ENCODE peak calls at places on chromosome X, in four cellular contexts. S, B, H and N are unnamed samples.
A peak's percentile ranks its signal among the peaks of the same experiment; 100 is the strongest.

GRCh38 chrX:137747231-137747630 is 181.3 kb downstream of the ZIC3 start:
- DNase-seq in S (no peak), B (no peak), H (peak; percentile 56), N (no peak)

GRCh38 chrX:81957900-81958545 is 756.1 kb downstream of the SH3BGRL start:
- DNase-seq in S (no peak), B (no peak), H (no peak), N (peak; percentile 0)

GRCh38 chrX:131841496-131842410 is 181.3 kb upstream of the STK26 start:
- DNase-seq in S (peak; percentile 50), B (peak; percentile 65), H (no peak), N (peak; percentile 50)

GRCh38 chrX:8688776-8689175 is 43.2 kb downstream of the ANOS1 start:
- DNase-seq in S (no peak), B (no peak), H (peak; percentile 69), N (no peak)

GRCh38 chrX:119667111-119667928 is 25.6 kb downstream of the SEPTIN6 start:
- DNase-seq in S (no peak), B (no peak), H (no peak), N (no peak)

GRCh38 chrX:118536204-118536603 is 40.6 kb downstream of the DOCK11 start:
- DNase-seq in S (no peak), B (no peak), H (no peak), N (no peak)

GRCh38 chrX:49880668-49881067 is 1.4 kb downstream of the USP27X start:
- DNase-seq in S (no peak), B (no peak), H (no peak), N (no peak)

GRCh38 chrX:23727206-23727605 is 15.9 kb downstream of the ACOT9 start:
- DNase-seq in S (no peak), B (no peak), H (no peak), N (no peak)

GRCh38 chrX:150421816-150422215 is 58.7 kb downstream of the MAMLD1 start:
- DNase-seq in S (no peak), B (no peak), H (no peak), N (no peak)

GRCh38 chrX:31423575-31424284 is 351.9 kb upstream of the FTHL17 start:
- DNase-seq in S (peak; percentile 15), B (peak; percentile 7), H (peak; percentile 5), N (peak; percentile 1)

GRCh38 chrX:132480581-132481203 is 8.1 kb downstream of the MBNL3 start:
- DNase-seq in S (peak; percentile 82), B (no peak), H (no peak), N (no peak)

GRCh38 chrX:7146703-7147430 is 645 bp upstream of the STS start:
- DNase-seq in S (no peak), B (peak; percentile 30), H (no peak), N (no peak)

GRCh38 chrX:155148724-155149537 is 67.3 kb upstream of the VBP1 start:
- DNase-seq in S (peak; percentile 15), B (peak; percentile 23), H (no peak), N (peak; percentile 5)

GRCh38 chrX:141669689-141670088 is 28.9 kb downstream of the SPANXD start:
- DNase-seq in S (no peak), B (no peak), H (no peak), N (no peak)

GRCh38 chrX:17788439-17788838 is 51.1 kb downstream of the SCML1 start:
- DNase-seq in S (peak; percentile 5), B (peak; percentile 73), H (peak; percentile 19), N (peak; percentile 53)

GRCh38 chrX:29233592-29234179 is 646.4 kb downstream of the IL1RAPL1 start:
- DNase-seq in S (no peak), B (no peak), H (no peak), N (no peak)

GRCh38 chrX:43333543-43333942 is 322.6 kb upstream of the MAOA start:
- DNase-seq in S (peak; percentile 3), B (no peak), H (no peak), N (no peak)

DNA sequence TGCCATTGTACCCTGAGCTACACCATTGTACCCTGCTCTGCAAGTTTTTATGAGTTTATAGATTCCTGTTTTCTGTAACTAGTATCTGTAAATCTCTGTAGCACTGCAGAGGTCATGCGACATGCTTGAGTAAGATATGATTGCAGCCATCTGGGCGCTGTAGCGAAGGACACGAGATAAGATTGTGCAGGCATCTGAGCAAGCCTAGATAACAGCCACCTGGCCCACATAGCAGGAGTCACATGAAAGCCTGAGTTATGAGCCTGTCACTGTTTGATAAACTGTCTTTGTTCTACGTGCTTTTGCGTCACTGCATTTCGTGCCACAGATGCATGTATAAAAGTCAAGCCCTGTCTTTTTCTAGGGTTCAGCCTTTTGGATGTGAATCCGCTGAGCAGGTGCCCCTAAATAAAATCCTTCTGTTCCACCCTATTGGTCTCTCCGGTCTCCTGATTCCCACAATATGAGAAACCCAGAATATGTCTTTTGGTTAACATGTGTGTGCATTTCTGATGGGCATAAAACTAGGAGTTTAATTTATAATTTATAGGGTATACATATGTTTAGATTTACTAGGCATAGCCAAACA is 327.6 kb upstream of the MAOA start:
- DNase-seq in S (no peak), B (no peak), H (no peak), N (no peak)
- TF ChIP-seq RNF2 in S (no peak), B (no peak), H (no peak), N (no peak)

DNA sequence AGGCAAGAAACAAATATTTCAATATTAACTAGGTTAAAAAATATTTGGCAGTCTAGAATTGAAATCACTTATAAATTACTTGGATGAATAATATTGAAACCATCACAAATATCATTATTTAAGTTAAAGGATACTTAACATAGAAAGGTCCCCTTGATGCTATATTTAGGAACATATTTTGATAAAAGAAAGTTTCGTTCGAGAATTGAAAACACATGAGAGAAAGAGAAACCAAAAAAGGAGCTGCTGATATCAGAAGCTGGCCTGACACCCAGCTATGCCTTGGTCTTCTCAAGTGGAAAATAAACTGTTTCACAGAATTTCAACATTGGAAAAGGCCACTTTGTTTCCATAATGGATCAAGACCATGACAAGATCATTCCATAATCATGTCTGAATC is 762.4 kb downstream of the DMD start:
- DNase-seq in S (no peak), B (no peak), H (no peak), N (no peak)
- TF ChIP-seq PHF8 in S (no peak), B (no peak), H (no peak), N (no peak)

DNA sequence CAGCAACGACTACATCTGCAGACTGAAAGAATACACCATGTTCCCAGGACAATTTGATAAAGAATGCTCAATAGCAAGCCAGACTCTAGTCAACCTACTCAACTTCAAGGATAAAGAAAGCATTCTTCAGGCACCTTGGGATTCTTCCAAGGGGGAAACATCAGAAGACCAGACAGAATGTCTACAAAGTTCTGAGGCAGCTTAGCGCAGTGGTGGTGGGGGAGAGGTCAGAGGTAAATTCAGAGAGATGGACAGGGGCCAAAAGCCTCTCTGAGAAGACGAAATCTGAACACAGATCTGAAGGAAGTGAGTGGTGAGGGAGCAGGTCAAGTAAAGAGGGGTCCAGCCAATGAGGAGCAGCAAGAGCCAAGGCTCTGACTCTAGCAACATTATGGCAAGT is 27.6 kb upstream of the IRAK1 start:
- DNase-seq in S (no peak), B (no peak), H (no peak), N (peak; percentile 16)
- TF ChIP-seq KDM1A in S (no peak), B (no peak), H (no peak), N (no peak)

GRCh38 chrX:104195489-104196084 is 29.3 kb downstream of the FAM199X start:
- DNase-seq in S (peak; percentile 3), B (peak; percentile 20), H (no peak), N (peak; percentile 14)
- TF ChIP-seq RNF2 in S (no peak), B (no peak), H (no peak), N (no peak)

GRCh38 chrX:47133493-47133892 is 11.0 kb downstream of the NDUFB11 start:
- DNase-seq in S (no peak), B (no peak), H (no peak), N (no peak)

GRCh38 chrX:47129157-47129878 is 15.2 kb downstream of the NDUFB11 start:
- DNase-seq in S (peak; percentile 90), B (peak; percentile 90), H (peak; percentile 76), N (peak; percentile 97)

DNA sequence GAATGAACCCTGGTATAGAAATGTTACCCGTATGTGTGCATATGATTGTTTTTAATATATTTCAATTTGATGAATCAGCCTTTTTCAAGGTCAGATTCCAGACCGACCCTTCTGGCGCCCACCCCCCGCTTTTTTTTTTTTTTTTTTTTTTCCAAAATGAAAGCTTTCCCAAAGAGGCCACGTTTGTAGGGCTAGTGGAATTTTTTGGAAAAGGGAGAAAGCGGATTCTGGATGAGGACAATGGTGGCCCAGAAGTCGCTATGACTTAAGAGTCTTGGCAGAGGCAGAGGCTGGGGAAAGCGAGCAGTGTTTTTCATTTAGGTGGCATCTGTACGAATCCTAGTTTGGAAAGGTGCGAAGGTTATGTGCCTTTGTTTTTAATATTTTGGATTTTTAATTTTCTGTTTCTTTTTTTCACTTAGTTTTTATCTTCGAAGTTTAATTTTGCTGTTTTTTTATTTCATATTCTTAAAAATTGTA is 14.6 kb downstream of the NDUFB11 start:
- DNase-seq in S (no peak), B (no peak), H (no peak), N (no peak)
- TF ChIP-seq PHF8 in S (no peak), B (no peak), H (no peak), N (no peak)

GRCh38 chrX:101348452-101349222 is at the start of gene TIMM8A:
- DNase-seq in S (peak; percentile 65), B (peak; percentile 79), H (peak; percentile 9), N (peak; percentile 82)

GRCh38 chrX:101347859-101348451 is 587 bp downstream of the TIMM8A start:
- DNase-seq in S (peak; percentile 43), B (peak; percentile 61), H (no peak), N (peak; percentile 35)
- TF ChIP-seq KDM1A in S (no peak), B (no peak), H (no peak), N (no peak)

GRCh38 chrX:40646489-40647306 is 663 bp downstream of the CXorf38 start:
- DNase-seq in S (no peak), B (peak; percentile 72), H (no peak), N (peak; percentile 18)
- TF ChIP-seq RNF2 in S (no peak), B (no peak), H (no peak), N (no peak)

GRCh38 chrX:95382799-95383198 is 1301.8 kb upstream of the DIAPH2 start:
- DNase-seq in S (no peak), B (no peak), H (no peak), N (no peak)

GRCh38 chrX:95383778-95384177 is 1300.9 kb upstream of the DIAPH2 start:
- DNase-seq in S (no peak), B (no peak), H (no peak), N (no peak)
- TF ChIP-seq PHF8 in S (no peak), B (no peak), H (no peak), N (no peak)

GRCh38 chrX:133741303-133741702 is 244.1 kb downstream of the GPC3 start:
- DNase-seq in S (no peak), B (no peak), H (no peak), N (no peak)
- TF ChIP-seq KDM1A in S (no peak), B (no peak), H (no peak), N (no peak)

DNA sequence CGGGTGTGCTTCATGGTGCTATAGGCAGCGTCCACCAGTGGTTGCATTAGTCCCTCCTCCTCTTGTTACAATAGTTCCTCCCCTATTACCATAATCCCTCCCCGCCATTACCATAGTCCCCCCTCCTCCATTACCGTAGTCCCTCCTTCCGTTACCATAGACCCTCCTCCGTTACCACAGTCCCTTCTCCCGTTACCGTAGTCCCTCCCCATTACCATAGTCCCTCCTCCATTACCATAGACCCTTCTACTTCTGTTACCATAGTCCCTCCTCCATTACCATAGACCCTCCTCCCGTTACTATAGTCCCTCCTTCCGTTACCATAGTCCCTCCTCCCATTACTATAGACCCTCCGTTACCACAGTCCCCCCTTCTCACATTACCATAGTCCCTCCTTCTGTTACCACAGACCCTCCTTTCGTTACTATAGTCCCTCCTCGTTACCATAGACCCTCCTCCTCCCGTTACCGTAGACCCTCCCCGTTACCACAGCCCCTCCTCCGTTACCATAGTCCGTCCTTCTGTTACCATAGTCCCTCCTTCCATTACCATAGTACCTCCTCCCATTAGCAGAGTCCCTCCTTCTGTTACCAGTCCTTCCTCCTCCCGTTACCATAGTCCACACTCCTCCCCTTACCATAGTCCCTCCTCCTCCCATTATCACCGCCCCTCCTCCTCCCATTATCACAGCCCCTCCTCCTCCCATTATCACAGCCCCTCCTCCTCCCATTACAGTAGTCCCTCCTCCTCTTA is 129.6 kb downstream of the DHRSX start:
- DNase-seq in S (no peak), B (peak; percentile 59), H (peak; percentile 23), N (no peak)
- TF ChIP-seq RNF2 in S (no peak), B (no peak), H (no peak), N (no peak)